ENCODE peak calls at places on chromosome 15, in four cellular contexts. Y, S, X and G are unnamed samples.

GRCh38 chr15:39362832-39363561 is 217.9 kb upstream of the THBS1 start:
- DNase-seq in Y (no peak), S (peak), X (peak), G (peak)

GRCh38 chr15:36658321-36658720 is 78.9 kb downstream of the CDIN1 start:
- DNase-seq in Y (no peak), S (peak), X (peak), G (no peak)

GRCh38 chr15:68407141-68407885 is 24.6 kb downstream of the ITGA11 start:
- DNase-seq in Y (no peak), S (no peak), X (peak), G (no peak)

GRCh38 chr15:100255644-100256043 is 86.1 kb downstream of the ADAMTS17 start:
- DNase-seq in Y (peak), S (no peak), X (no peak), G (no peak)

GRCh38 chr15:50261979-50262378 is 3.5 kb downstream of the HDC start:
- DNase-seq in Y (no peak), S (no peak), X (no peak), G (no peak)

GRCh38 chr15:72009207-72009606 is 108.7 kb downstream of the MYO9A start:
- DNase-seq in Y (no peak), S (no peak), X (no peak), G (no peak)

GRCh38 chr15:40845511-40846284 is 1.9 kb downstream of the SPINT1 start:
- DNase-seq in Y (no peak), S (no peak), X (no peak), G (no peak)

GRCh38 chr15:98000249-98001203 is 40.0 kb downstream of the ARRDC4 start:
- DNase-seq in Y (no peak), S (peak), X (no peak), G (peak)

GRCh38 chr15:40722354-40722753 is 27.4 kb downstream of the RAD51 start:
- DNase-seq in Y (no peak), S (no peak), X (no peak), G (no peak)

GRCh38 chr15:42523331-42523730 is 25.3 kb downstream of the LRRC57 start:
- DNase-seq in Y (no peak), S (no peak), X (no peak), G (no peak)

GRCh38 chr15:79122943-79123342 is 32.4 kb upstream of the RASGRF1 start:
- DNase-seq in Y (no peak), S (no peak), X (no peak), G (no peak)

GRCh38 chr15:37877851-37878577 is 56.4 kb upstream of the TMCO5A start:
- DNase-seq in Y (no peak), S (peak), X (peak), G (peak)

GRCh38 chr15:43749690-43750345 is 3.6 kb downstream of the PDIA3 start:
- DNase-seq in Y (no peak), S (peak), X (no peak), G (peak)

GRCh38 chr15:73797366-73798158 is 44.4 kb upstream of the INSYN1 start:
- DNase-seq in Y (no peak), S (no peak), X (no peak), G (no peak)

GRCh38 chr15:75325922-75326321 is 9.9 kb upstream of the COMMD4 start:
- DNase-seq in Y (no peak), S (no peak), X (no peak), G (no peak)

GRCh38 chr15:55289011-55289572 is 521 bp downstream of the RAB27A start:
- DNase-seq in Y (no peak), S (peak), X (peak), G (peak)

GRCh38 chr15:96404560-96404959 is 74.1 kb downstream of the NR2F2 start:
- DNase-seq in Y (no peak), S (no peak), X (no peak), G (no peak)

GRCh38 chr15:60476713-60477112 is 2.2 kb downstream of the ICE2 start:
- DNase-seq in Y (no peak), S (peak), X (peak), G (peak)

GRCh38 chr15:90557651-90558084 is 27.9 kb downstream of the CRTC3 start:
- DNase-seq in Y (peak), S (peak), X (peak), G (peak)

GRCh38 chr15:73114064-73114463 is 61.8 kb downstream of the NEO1 start:
- DNase-seq in Y (no peak), S (no peak), X (no peak), G (peak)

GRCh38 chr15:48332642-48333034 is 1.4 kb downstream of the DUT start:
- DNase-seq in Y (no peak), S (no peak), X (no peak), G (no peak)

GRCh38 chr15:81002004-81002253 is 1.2 kb downstream of the TLNRD1 start:
- DNase-seq in Y (no peak), S (no peak), X (no peak), G (no peak)

GRCh38 chr15:45522179-45522930 is at the start of gene SLC30A4:
- DNase-seq in Y (peak), S (peak), X (peak), G (peak)

GRCh38 chr15:34987182-34987488 is 952 bp downstream of the ZNF770 start:
- DNase-seq in Y (no peak), S (no peak), X (no peak), G (no peak)

GRCh38 chr15:74528876-74529275 is 12.1 kb upstream of the ARID3B start:
- DNase-seq in Y (no peak), S (no peak), X (no peak), G (no peak)

GRCh38 chr15:28888900-28889299 is 3.1 kb downstream of the APBA2 start:
- DNase-seq in Y (peak), S (no peak), X (no peak), G (no peak)

GRCh38 chr15:73168487-73168886 is 116.2 kb downstream of the NEO1 start:
- DNase-seq in Y (no peak), S (no peak), X (no peak), G (no peak)

GRCh38 chr15:98616397-98616796 is 31.9 kb upstream of the IGF1R start:
- DNase-seq in Y (no peak), S (no peak), X (no peak), G (no peak)

GRCh38 chr15:25498835-25499234 is 60.0 kb upstream of the UBE3A start:
- DNase-seq in Y (no peak), S (no peak), X (no peak), G (no peak)

GRCh38 chr15:92952451-92952850 is 52.3 kb downstream of the CHD2 start:
- DNase-seq in Y (no peak), S (no peak), X (no peak), G (no peak)

GRCh38 chr15:92955706-92956105 is 55.6 kb downstream of the CHD2 start:
- DNase-seq in Y (no peak), S (no peak), X (no peak), G (no peak)

GRCh38 chr15:92953997-92954396 is 53.9 kb downstream of the CHD2 start:
- DNase-seq in Y (no peak), S (no peak), X (no peak), G (no peak)

GRCh38 chr15:92953569-92953968 is 53.4 kb downstream of the CHD2 start:
- DNase-seq in Y (no peak), S (no peak), X (no peak), G (no peak)

GRCh38 chr15:92954578-92954977 is 54.5 kb downstream of the CHD2 start:
- DNase-seq in Y (no peak), S (no peak), X (no peak), G (peak)
- TF ChIP-seq CTCF in Y (no peak), S (peak), X (peak), G (peak)

DNA sequence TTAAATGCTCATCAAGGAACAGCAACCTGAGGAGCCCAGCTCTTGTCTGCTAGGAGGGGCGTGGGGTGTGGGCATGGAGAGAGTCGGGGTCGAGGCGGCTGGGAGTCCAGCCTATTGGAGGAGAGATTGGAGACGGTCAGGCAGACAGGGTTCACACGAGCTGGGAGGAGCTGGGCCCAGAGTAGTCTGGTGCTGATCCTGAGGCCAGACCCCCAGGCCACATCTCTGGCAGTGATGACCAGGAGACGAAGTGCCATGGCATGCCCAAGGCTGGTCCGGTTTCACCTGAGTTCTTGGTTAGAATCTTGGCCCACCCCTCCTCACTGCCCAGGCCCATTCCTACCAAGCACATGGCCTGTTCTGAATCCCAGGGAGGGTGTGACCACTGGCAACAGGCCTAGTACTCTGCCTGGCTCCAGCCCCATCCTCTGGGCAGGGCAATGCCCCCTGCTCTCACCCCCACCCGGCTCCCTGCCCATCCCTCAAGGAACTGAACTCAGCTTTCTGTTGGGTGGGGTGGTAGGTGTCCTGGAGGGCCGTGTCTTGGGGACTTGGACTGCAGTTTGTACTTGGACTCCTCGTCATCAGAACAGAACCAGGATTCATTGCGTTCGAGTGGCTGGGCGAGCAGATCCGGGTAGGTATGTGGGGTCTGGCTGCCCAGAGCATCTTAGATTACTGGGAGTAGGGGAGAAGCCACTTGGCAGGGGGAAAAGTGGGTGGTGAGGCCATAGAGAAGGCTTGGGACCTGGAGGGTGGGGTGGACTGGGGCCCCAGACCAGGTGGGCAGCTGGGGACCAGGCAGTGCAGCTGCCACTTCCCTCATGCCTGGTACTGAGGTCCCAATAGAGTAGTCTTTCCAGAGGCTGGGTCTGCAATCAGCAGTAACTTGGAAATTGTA is 20.8 kb downstream of the SLC28A1 start:
- DNase-seq in Y (no peak), S (no peak), X (no peak), G (no peak)
- H3K4me3 ChIP-seq in Y (no peak), S (no peak), X (no peak), G (no peak)

GRCh38 chr15:89138999-89139612 is 50.9 kb downstream of the ABHD2 start:
- DNase-seq in Y (no peak), S (no peak), X (no peak), G (no peak)

GRCh38 chr15:89140595-89140994 is 52.3 kb downstream of the ABHD2 start:
- DNase-seq in Y (no peak), S (no peak), X (no peak), G (no peak)

GRCh38 chr15:89141885-89142284 is 53.6 kb downstream of the ABHD2 start:
- DNase-seq in Y (no peak), S (no peak), X (no peak), G (no peak)

GRCh38 chr15:89137926-89138325 is 49.7 kb downstream of the ABHD2 start:
- DNase-seq in Y (no peak), S (no peak), X (no peak), G (no peak)

GRCh38 chr15:89139613-89140499 is 51.6 kb downstream of the ABHD2 start:
- DNase-seq in Y (peak), S (no peak), X (peak), G (peak)
- TF ChIP-seq CTCF in Y (peak), S (peak), X (peak), G (peak)

DNA sequence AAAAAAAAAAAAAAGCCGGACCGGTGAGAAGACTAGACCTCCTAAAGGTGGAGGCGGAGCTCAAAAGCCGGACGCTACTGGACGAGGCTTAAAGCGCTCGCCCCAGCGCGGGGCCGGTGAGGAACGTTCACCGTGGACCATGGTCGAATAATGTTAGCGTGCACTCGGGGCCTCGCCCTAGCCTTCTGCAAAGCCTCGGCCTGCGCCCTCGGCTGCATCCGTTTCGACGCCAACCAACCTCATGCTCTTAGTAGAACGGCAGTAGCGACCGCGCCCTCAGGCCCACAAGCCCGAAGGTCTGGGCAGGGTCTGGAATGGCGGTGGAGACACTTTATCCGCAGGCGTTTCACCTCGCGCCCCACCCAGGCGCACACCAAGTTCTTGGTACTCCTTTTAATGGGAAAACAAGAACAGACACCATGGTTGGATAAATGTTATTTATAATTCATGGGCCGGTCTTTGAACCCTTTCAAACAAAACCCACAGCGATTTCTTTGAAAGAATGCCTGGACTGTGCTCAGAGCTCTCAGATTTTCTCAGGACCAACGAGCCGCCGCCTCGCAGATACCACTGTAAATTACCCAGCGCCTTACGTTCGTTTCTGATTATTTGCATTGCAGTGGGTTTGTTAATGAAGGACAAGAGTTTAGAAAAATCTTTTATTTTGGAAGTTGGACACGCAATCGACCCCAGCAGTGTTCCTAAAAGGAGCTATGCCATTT is 1.3 kb upstream of the ISL2 start:
- DNase-seq in Y (no peak), S (no peak), X (no peak), G (no peak)
- H3K4me3 ChIP-seq in Y (no peak), S (no peak), X (no peak), G (no peak)

GRCh38 chr15:89363133-89363532 is 28.5 kb upstream of the POLG start:
- DNase-seq in Y (no peak), S (no peak), X (no peak), G (no peak)

GRCh38 chr15:89365457-89366055 is 30.9 kb upstream of the POLG start:
- DNase-seq in Y (no peak), S (no peak), X (no peak), G (no peak)

GRCh38 chr15:89363770-89364169 is 29.1 kb upstream of the POLG start:
- DNase-seq in Y (no peak), S (no peak), X (no peak), G (no peak)

GRCh38 chr15:89364341-89364740 is 29.7 kb upstream of the POLG start:
- DNase-seq in Y (peak), S (no peak), X (no peak), G (no peak)

DNA sequence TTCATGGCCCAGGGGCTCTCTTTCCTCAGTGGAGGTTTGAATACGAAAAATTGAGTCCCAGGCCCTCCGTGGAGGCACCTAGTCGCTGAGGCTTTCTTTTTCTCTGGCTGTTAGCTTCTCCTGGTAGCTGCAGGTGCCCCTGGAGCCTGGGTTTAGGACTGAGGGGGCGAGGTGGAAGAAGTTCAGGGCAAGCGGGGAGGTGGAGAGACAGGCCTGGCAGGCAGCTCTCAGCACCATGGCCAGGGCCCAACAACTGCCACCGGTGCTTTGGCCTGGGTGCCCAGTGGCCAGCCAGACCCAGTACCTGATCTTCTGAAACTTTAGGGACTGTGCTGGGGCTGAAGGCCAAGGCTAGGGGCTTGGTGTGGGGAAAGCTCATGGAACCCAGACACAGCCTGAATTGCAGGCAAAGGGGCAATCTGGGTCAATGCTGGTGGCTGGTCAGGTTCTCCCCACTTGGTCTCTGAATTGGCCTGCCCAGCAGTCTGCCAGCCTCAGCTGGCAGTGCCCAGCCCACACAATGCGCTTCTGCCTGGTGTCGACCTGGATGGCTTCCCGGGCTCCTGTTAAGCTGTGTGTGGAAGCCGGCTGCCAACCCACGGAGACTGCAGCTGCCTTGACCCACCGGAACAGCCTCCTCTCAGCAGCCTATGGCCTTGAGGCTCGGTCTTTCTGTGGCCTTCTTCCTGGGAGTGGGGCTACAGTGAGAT is 30.3 kb upstream of the POLG start:
- DNase-seq in Y (peak), S (no peak), X (no peak), G (no peak)
- TF ChIP-seq CTCF in Y (no peak), S (no peak), X (no peak), G (no peak)